ENCODE peak calls at places on chromosomes 16 and 17, in nine cellular contexts. N is HCT116, U is heart left ventricle, R is body of pancreas, F is testis, D is HepG2, I is endothelial cell of umbilical vein, W is uterus, J is breast epithelium. G is an unnamed sample.

GRCh38 chr17:58525239-58525638 is 10.8 kb upstream of the MTMR4 start:
- DNase-seq in N (no peak), U (peak), R (peak), F (no peak), D (no peak), I (peak), W (peak), J (peak), G (no peak)

GRCh38 chr17:38604479-38605229 is 1.1 kb downstream of the SRCIN1 start:
- DNase-seq in N (no peak), U (peak), R (no peak), F (peak), D (peak), I (no peak), W (no peak), J (no peak), G (peak)

GRCh38 chr17:36501351-36501750 is 14.9 kb downstream of the ZNHIT3 start:
- DNase-seq in N (no peak), U (no peak), R (no peak), F (no peak), D (no peak), I (no peak), W (no peak), J (no peak), G (no peak)

GRCh38 chr17:6381052-6381451 is 53.9 kb downstream of the AIPL1 start:
- DNase-seq in N (no peak), U (no peak), R (no peak), F (no peak), D (no peak), I (no peak), W (no peak), J (no peak), G (no peak)

GRCh38 chr16:1089822-1090619 is 6.0 kb downstream of the C1QTNF8 start:
- DNase-seq in N (no peak), U (peak), R (peak), F (peak), D (peak), I (no peak), W (peak), J (no peak), G (no peak)

GRCh38 chr17:36500745-36501225 is 14.3 kb downstream of the ZNHIT3 start:
- DNase-seq in N (no peak), U (no peak), R (no peak), F (no peak), D (no peak), I (no peak), W (no peak), J (no peak), G (no peak)

GRCh38 chr16:77302685-77303084 is 103.5 kb downstream of the SYCE1L start:
- DNase-seq in N (no peak), U (no peak), R (no peak), F (no peak), D (no peak), I (no peak), W (no peak), J (no peak), G (no peak)

GRCh38 chr16:15907863-15908478 is 19.6 kb upstream of the CEP20 start:
- DNase-seq in N (peak), U (no peak), R (peak), F (peak), D (peak), I (peak), W (no peak), J (no peak), G (peak)

GRCh38 chr16:27681681-27682080 is 131.7 kb downstream of the KATNIP start:
- DNase-seq in N (no peak), U (no peak), R (no peak), F (no peak), D (no peak), I (no peak), W (no peak), J (no peak), G (no peak)

GRCh38 chr17:81863123-81863675 is 2.9 kb upstream of the P4HB start:
- DNase-seq in N (no peak), U (no peak), R (peak), F (no peak), D (no peak), I (no peak), W (no peak), J (no peak), G (peak)

GRCh38 chr16:3444032-3444388 is 530 bp downstream of the NAA60 start:
- DNase-seq in N (peak), U (no peak), R (no peak), F (peak), D (peak), I (peak), W (no peak), J (no peak), G (peak)

GRCh38 chr16:3138342-3138741 is 3.5 kb downstream of the ZNF213 start:
- DNase-seq in N (no peak), U (peak), R (no peak), F (no peak), D (no peak), I (no peak), W (no peak), J (no peak), G (no peak)

GRCh38 chr16:29835926-29836325 is 15.7 kb downstream of the MVP start:
- DNase-seq in N (no peak), U (no peak), R (no peak), F (no peak), D (no peak), I (no peak), W (no peak), J (no peak), G (no peak)

GRCh38 chr17:69402052-69402451 is 12.4 kb upstream of the MAP2K6 start:
- DNase-seq in N (no peak), U (no peak), R (no peak), F (no peak), D (peak), I (no peak), W (no peak), J (no peak), G (no peak)

GRCh38 chr17:34721326-34721725 is 141.9 kb downstream of the TMEM132E start:
- DNase-seq in N (peak), U (no peak), R (peak), F (peak), D (no peak), I (no peak), W (no peak), J (peak), G (no peak)

GRCh38 chr17:78105101-78105500 is 23.5 kb downstream of the TMC6 start:
- DNase-seq in N (no peak), U (no peak), R (no peak), F (no peak), D (no peak), I (no peak), W (no peak), J (no peak), G (no peak)

GRCh38 chr17:29722411-29723198 is 99.9 kb upstream of the CORO6 start:
- DNase-seq in N (no peak), U (no peak), R (peak), F (peak), D (no peak), I (peak), W (peak), J (peak), G (peak)

GRCh38 chr16:66476328-66477027 is 49.4 kb downstream of the BEAN1 start:
- DNase-seq in N (no peak), U (no peak), R (no peak), F (no peak), D (no peak), I (no peak), W (no peak), J (no peak), G (peak)

GRCh38 chr17:50101346-50102163 is 6.4 kb downstream of the PDK2 start:
- DNase-seq in N (no peak), U (peak), R (peak), F (peak), D (no peak), I (no peak), W (peak), J (no peak), G (peak)

GRCh38 chr17:43905400-43905984 is 1.8 kb downstream of the MPP2 start:
- DNase-seq in N (no peak), U (no peak), R (no peak), F (no peak), D (no peak), I (no peak), W (no peak), J (no peak), G (no peak)

GRCh38 chr17:58181796-58182195 is 10.7 kb upstream of the EPX start:
- DNase-seq in N (no peak), U (no peak), R (no peak), F (no peak), D (no peak), I (no peak), W (no peak), J (no peak), G (no peak)

GRCh38 chr17:42281571-42282096 is 5.4 kb upstream of the STAT5B start:
- DNase-seq in N (no peak), U (peak), R (peak), F (peak), D (no peak), I (no peak), W (no peak), J (peak), G (no peak)

GRCh38 chr16:28839899-28840298 is 6.2 kb downstream of the TUFM start:
- DNase-seq in N (no peak), U (no peak), R (no peak), F (no peak), D (no peak), I (no peak), W (no peak), J (no peak), G (peak)

GRCh38 chr17:17573912-17574311 is 17.6 kb downstream of the PEMT start:
- DNase-seq in N (no peak), U (no peak), R (no peak), F (no peak), D (no peak), I (no peak), W (no peak), J (no peak), G (no peak)

GRCh38 chr16:84982434-84982833 is 28.9 kb downstream of the ZDHHC7 start:
- DNase-seq in N (no peak), U (no peak), R (peak), F (peak), D (no peak), I (no peak), W (no peak), J (no peak), G (peak)

GRCh38 chr16:86044881-86045600 is 146.1 kb downstream of the IRF8 start:
- DNase-seq in N (no peak), U (no peak), R (no peak), F (no peak), D (no peak), I (no peak), W (no peak), J (no peak), G (no peak)

GRCh38 chr17:49687878-49688491 is 10.1 kb upstream of the SPOP start:
- DNase-seq in N (no peak), U (no peak), R (no peak), F (no peak), D (peak), I (peak), W (no peak), J (no peak), G (peak)

GRCh38 chr17:73099504-73099903 is 7.0 kb upstream of the SLC39A11 start:
- DNase-seq in N (no peak), U (no peak), R (no peak), F (no peak), D (no peak), I (no peak), W (no peak), J (no peak), G (peak)

GRCh38 chr17:18039535-18040286 is 503 bp downstream of the GID4 start:
- DNase-seq in N (no peak), U (peak), R (peak), F (no peak), D (no peak), I (peak), W (peak), J (peak), G (peak)

GRCh38 chr17:76772842-76773521 is 35.1 kb downstream of the MFSD11 start:
- DNase-seq in N (peak), U (no peak), R (no peak), F (no peak), D (peak), I (peak), W (peak), J (no peak), G (peak)

GRCh38 chr17:57699751-57700186 is 45.3 kb downstream of the CCDC182 start:
- DNase-seq in N (no peak), U (no peak), R (no peak), F (no peak), D (no peak), I (no peak), W (no peak), J (no peak), G (no peak)

GRCh38 chr16:78523212-78523995 is 423.9 kb downstream of the WWOX start:
- DNase-seq in N (no peak), U (no peak), R (no peak), F (no peak), D (no peak), I (no peak), W (no peak), J (no peak), G (no peak)

GRCh38 chr17:65328567-65328966 is 191.4 kb downstream of the RGS9 start:
- DNase-seq in N (no peak), U (no peak), R (no peak), F (no peak), D (no peak), I (no peak), W (no peak), J (no peak), G (no peak)

GRCh38 chr17:39174907-39175694 is 9.1 kb upstream of the ARL5C start:
- DNase-seq in N (peak), U (peak), R (peak), F (peak), D (peak), I (peak), W (peak), J (no peak), G (peak)

GRCh38 chr16:67613808-67614207 is 31.1 kb upstream of the CARMIL2 start:
- DNase-seq in N (no peak), U (no peak), R (no peak), F (peak), D (peak), I (no peak), W (no peak), J (no peak), G (peak)

GRCh38 chr17:15408803-15409202 is 58.6 kb downstream of the CDRT4 start:
- DNase-seq in N (no peak), U (no peak), R (no peak), F (no peak), D (no peak), I (no peak), W (no peak), J (no peak), G (no peak)

GRCh38 chr17:15412606-15413005 is 54.8 kb downstream of the CDRT4 start:
- DNase-seq in N (no peak), U (no peak), R (no peak), F (no peak), D (no peak), I (no peak), W (no peak), J (no peak), G (no peak)

GRCh38 chr17:15411556-15412198 is 55.7 kb downstream of the CDRT4 start:
- DNase-seq in N (no peak), U (no peak), R (peak), F (peak), D (no peak), I (no peak), W (peak), J (no peak), G (peak)

GRCh38 chr17:15413101-15413750 is 54.2 kb downstream of the CDRT4 start:
- DNase-seq in N (no peak), U (no peak), R (no peak), F (no peak), D (no peak), I (no peak), W (no peak), J (no peak), G (no peak)

GRCh38 chr17:15409721-15410247 is 57.6 kb downstream of the CDRT4 start:
- DNase-seq in N (no peak), U (no peak), R (peak), F (peak), D (no peak), I (no peak), W (peak), J (peak), G (no peak)
- TF ChIP-seq POLR2A in N (no peak), U (no peak), R (peak), F (no peak), D (no peak), I (no peak), W (no peak), J (peak), G (no peak)

GRCh38 chr17:55717898-55718735 is 4.5 kb downstream of the TMEM100 start:
- DNase-seq in N (peak), U (peak), R (peak), F (peak), D (peak), I (peak), W (peak), J (peak), G (peak)

GRCh38 chr17:55722016-55722706 is 503 bp downstream of the TMEM100 start:
- DNase-seq in N (no peak), U (no peak), R (no peak), F (no peak), D (no peak), I (no peak), W (no peak), J (no peak), G (no peak)

GRCh38 chr17:55723488-55723848 is 804 bp upstream of the TMEM100 start:
- DNase-seq in N (no peak), U (no peak), R (no peak), F (no peak), D (no peak), I (no peak), W (no peak), J (no peak), G (no peak)

GRCh38 chr17:55722742-55723487 is at the start of gene TMEM100:
- DNase-seq in N (no peak), U (no peak), R (peak), F (peak), D (no peak), I (peak), W (peak), J (no peak), G (peak)

DNA sequence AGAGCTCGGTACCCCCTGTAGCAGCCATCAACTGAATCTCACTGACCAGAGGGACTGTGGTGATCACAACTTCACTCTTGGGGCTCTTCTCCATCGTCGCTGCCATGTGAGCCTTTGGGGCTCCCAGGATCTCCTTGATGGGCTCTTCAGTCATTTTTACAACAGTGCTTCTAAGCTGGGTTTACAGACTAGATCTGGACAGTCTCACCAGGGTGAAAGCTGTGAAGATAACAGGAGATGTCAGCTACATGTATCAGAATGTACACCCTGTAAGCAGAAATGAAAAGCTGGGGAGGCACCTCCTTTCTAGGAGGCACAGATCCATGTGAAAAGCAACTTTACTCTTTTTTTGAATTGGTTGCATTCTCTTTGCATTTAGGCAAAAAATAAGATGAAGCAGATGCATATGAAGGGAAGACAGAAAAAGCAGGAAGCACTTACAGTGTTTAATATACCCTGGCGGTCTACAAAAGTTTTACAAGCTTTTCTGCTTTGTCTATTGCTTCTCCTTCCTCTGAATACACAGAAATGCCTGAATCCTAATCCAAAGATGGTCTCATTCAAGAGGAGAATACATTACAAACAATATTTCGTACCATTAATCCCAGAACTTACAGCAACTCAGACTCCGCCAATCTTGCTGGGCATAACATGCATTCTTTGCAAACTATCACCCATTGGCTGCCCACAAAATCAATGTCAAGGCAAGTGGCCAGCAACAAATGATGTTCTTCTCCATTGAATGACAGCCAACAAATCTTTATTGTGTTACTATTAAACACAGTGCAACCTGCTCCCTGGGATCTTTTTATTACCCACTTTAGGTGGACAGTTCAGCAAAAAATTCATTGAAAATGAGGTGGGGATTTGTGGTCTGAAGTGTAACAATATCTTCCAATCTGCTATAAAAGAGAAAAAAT is 1.5 kb downstream of the TMEM100 start:
- DNase-seq in N (no peak), U (no peak), R (no peak), F (no peak), D (no peak), I (no peak), W (no peak), J (no peak), G (peak)
- H3K4me3 ChIP-seq in N (no peak), U (peak), R (no peak), F (no peak), D (no peak), I (no peak), W (no peak), J (no peak), G (no peak)

GRCh38 chr17:60676758-60677307 is 818 bp upstream of the BCAS3 start:
- DNase-seq in N (no peak), U (no peak), R (no peak), F (no peak), D (no peak), I (no peak), W (no peak), J (no peak), G (no peak)
- TF ChIP-seq POLR2A in N (no peak), U (no peak), R (no peak), F (no peak), D (peak), I (peak), W (peak), J (peak), G (peak)

DNA sequence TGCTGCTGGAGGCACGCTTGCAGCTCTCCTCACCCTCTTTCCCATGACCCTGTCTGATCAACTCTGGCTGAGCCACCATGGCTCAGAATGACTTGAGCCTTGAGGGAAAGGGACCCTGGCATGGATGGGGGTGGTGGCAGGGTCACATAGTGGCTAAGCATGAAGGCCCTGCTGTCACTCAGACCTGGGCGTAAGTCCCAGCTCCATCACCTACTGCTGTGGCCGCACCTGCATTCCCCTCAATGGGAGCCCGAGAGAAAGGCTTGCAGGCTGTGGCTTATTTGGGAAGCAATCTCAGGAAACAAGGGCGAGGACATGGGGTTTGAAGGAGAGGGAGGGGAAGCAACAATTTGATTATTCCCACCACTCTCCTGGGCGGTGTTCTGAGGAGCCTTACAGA is 17.7 kb upstream of the RAP1GAP2 start:
- DNase-seq in N (no peak), U (no peak), R (no peak), F (no peak), D (no peak), I (no peak), W (no peak), J (no peak), G (no peak)
- H3K4me3 ChIP-seq in N (no peak), U (no peak), R (no peak), F (no peak), D (no peak), I (no peak), W (no peak), J (no peak), G (no peak)

DNA sequence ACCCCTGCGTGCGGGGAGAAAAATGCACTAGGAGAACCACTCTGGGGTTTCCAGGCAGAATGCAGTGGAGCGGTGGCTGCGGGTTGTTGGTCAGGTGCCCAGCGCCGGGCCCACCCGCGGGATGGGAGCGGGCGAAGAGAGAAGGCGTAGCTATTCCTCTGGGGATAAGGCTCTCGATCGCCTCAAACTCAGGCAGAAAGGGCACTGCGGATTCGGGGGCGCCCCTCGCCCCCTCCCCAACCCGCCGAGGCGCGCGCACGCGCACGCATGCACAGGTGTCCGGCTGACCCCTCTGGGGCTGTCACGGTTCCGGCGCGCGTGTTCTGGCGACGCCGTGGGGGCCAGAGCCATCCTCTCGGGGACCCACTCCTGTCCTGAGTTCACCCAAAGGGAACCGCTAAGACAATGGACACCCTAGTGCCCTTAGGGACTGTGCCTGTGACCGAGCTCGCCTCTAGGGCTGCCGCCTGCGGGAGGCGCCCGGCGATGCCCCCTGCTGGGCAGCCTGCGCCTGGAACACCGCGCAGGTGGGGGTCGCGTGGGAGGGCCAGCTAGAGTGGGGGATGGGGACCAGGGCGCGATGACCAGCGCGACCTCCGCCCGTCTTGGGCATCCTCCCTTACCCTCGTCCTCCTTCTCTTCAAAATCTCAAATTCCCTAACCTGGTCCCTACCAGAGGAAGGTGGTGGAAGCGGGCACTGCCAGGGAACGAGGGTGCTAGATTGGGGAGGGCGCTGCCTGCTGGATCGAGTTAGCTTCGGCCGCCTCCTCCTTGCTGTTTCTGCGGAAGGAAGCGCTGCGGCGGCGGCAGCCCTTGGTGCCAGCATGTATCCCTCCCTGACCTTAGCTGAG is 14.4 kb upstream of the CBX8 start:
- DNase-seq in N (peak), U (no peak), R (no peak), F (no peak), D (peak), I (peak), W (no peak), J (no peak), G (peak)
- TF ChIP-seq POLR2A in N (no peak), U (no peak), R (no peak), F (no peak), D (no peak), I (no peak), W (no peak), J (no peak), G (no peak)